ENCODE peak calls at places on chromosomes 5 and 9, in six cellular contexts. N, F, C, V, J and K are unnamed samples.

GRCh38 chr5:168570490-168571328 is 8.5 kb downstream of the PANK3 start:
- DNase-seq in J (no peak), V (no peak), C (no peak), F (no peak), N (no peak), K (no peak)

GRCh38 chr5:113122053-113122452 is 145.5 kb downstream of the DCP2 start:
- DNase-seq in F (no peak), V (no peak), J (no peak), C (peak), N (no peak), K (no peak)

GRCh38 chr5:92177926-92178487 is 794.9 kb upstream of the ARRDC3 start:
- DNase-seq in N (no peak), J (no peak), F (no peak), V (no peak), C (no peak), K (no peak)

GRCh38 chr5:167296680-167297079 is 994.8 kb upstream of the WWC1 start:
- DNase-seq in F (no peak), C (no peak), V (no peak), N (no peak), J (no peak), K (no peak)

GRCh38 chr5:168314735-168315411 is 23.4 kb downstream of the WWC1 start:
- DNase-seq in F (peak), J (no peak), N (no peak), V (no peak), C (peak), K (no peak)

GRCh38 chr5:66241136-66241825 is 97.2 kb downstream of the SREK1 start:
- DNase-seq in N (no peak), J (no peak), V (no peak), C (no peak), F (no peak), K (no peak)

GRCh38 chr5:67301285-67301904 is 104.8 kb upstream of the CD180 start:
- DNase-seq in J (no peak), N (peak), C (peak), V (no peak), F (no peak), K (no peak)

GRCh38 chr5:97854871-97855762 is 672.1 kb upstream of the RIOK2 start:
- DNase-seq in F (no peak), V (peak), N (no peak), J (no peak), C (peak), K (no peak)

GRCh38 chr9:96523429-96523828 is 73.5 kb downstream of the HABP4 start:
- DNase-seq in V (no peak), J (no peak), C (peak), N (no peak), F (no peak), K (no peak)

GRCh38 chr5:149200355-149200754 is 59.1 kb downstream of the ABLIM3 start:
- DNase-seq in J (no peak), F (no peak), C (no peak), V (no peak), N (peak), K (no peak)

GRCh38 chr9:110842976-110843375 is 174.4 kb downstream of the MUSK start:
- DNase-seq in C (peak), V (no peak), F (no peak), J (no peak), N (no peak), K (no peak)

GRCh38 chr5:174589599-174589998 is 134.8 kb upstream of the MSX2 start:
- DNase-seq in N (no peak), V (peak), C (no peak), F (no peak), J (no peak), K (no peak)

GRCh38 chr5:6734781-6735180 is 21.5 kb downstream of the TENT4A start:
- DNase-seq in J (no peak), F (no peak), V (no peak), N (no peak), C (no peak), K (no peak)

GRCh38 chr9:125479846-125480615 is 218.4 kb downstream of the GAPVD1 start:
- DNase-seq in N (no peak), C (no peak), F (no peak), J (no peak), V (no peak), K (no peak)

GRCh38 chr5:167982-168660 is 23.2 kb upstream of the LRRC14B start:
- DNase-seq in J (no peak), V (no peak), N (peak), C (peak), F (no peak), K (no peak)

GRCh38 chr5:169895876-169896275 is 84.4 kb downstream of the INSYN2B start:
- DNase-seq in F (no peak), V (no peak), N (no peak), J (no peak), C (no peak), K (no peak)

GRCh38 chr5:150541895-150542294 is 34.0 kb downstream of the NDST1 start:
- DNase-seq in V (no peak), C (no peak), N (no peak), F (no peak), J (no peak), K (no peak)

GRCh38 chr5:160083501-160083900 is 35.7 kb downstream of the PWWP2A start:
- DNase-seq in F (no peak), C (peak), J (no peak), N (no peak), V (no peak), K (no peak)

GRCh38 chr5:169712428-169712827 is 75.4 kb downstream of the DOCK2 start:
- DNase-seq in F (no peak), C (no peak), J (no peak), V (no peak), N (no peak), K (no peak)

GRCh38 chr5:93845376-93845775 is 104.0 kb upstream of the POU5F2 start:
- DNase-seq in N (no peak), F (no peak), V (no peak), C (no peak), J (no peak), K (no peak)

GRCh38 chr5:14628346-14628745 is 36.2 kb upstream of the OTULIN start:
- DNase-seq in V (peak), F (no peak), C (peak), J (no peak), N (peak), K (peak)

GRCh38 chr9:98255064-98255577 is 328 bp downstream of the TBC1D2 start:
- DNase-seq in J (no peak), N (no peak), V (peak), C (peak), F (no peak), K (no peak)

GRCh38 chr5:59317023-59317771 is 576.3 kb downstream of the PDE4D start:
- DNase-seq in N (peak), J (no peak), V (peak), F (no peak), C (no peak), K (peak)

GRCh38 chr5:59133801-59134261 is 551.0 kb downstream of the RAB3C start:
- DNase-seq in V (no peak), N (no peak), F (no peak), J (no peak), C (peak), K (peak)

GRCh38 chr9:15720861-15721260 is 168.0 kb downstream of the CCDC171 start:
- DNase-seq in J (no peak), C (no peak), N (no peak), V (no peak), F (no peak), K (no peak)

GRCh38 chr9:114804504-114804903 is 1.3 kb downstream of the TNFSF15 start:
- DNase-seq in N (peak), V (no peak), J (no peak), C (peak), F (peak), K (no peak)

GRCh38 chr5:9562101-9562500 is 16.2 kb upstream of the SEMA5A start:
- DNase-seq in C (no peak), J (no peak), V (no peak), N (no peak), F (no peak), K (no peak)

GRCh38 chr5:177426566-177427210 is at the start of gene GRK6:
- DNase-seq in C (no peak), V (no peak), F (no peak), J (no peak), N (no peak), K (no peak)

GRCh38 chr9:83280790-83281189 is 217.8 kb upstream of the RASEF start:
- DNase-seq in N (peak), F (no peak), V (no peak), J (no peak), C (no peak), K (no peak)

GRCh38 chr5:142915840-142916424 is 145.8 kb downstream of the ARHGAP26 start:
- DNase-seq in N (no peak), V (peak), J (peak), C (no peak), F (no peak), K (no peak)

GRCh38 chr5:153267506-153267905 is 223.0 kb upstream of the GRIA1 start:
- DNase-seq in N (no peak), C (no peak), J (no peak), V (no peak), F (no peak), K (no peak)

GRCh38 chr9:136528716-136529341 is 17.0 kb downstream of the NOTCH1 start:
- DNase-seq in V (no peak), J (no peak), F (no peak), N (no peak), C (no peak), K (no peak)

GRCh38 chr9:136526625-136527066 is 19.2 kb downstream of the NOTCH1 start:
- DNase-seq in C (no peak), N (no peak), V (peak), F (no peak), J (no peak), K (no peak)

GRCh38 chr9:136525841-136526499 is 19.9 kb downstream of the NOTCH1 start:
- DNase-seq in N (no peak), C (no peak), V (peak), J (no peak), F (no peak), K (no peak)

GRCh38 chr9:136527721-136528710 is 17.8 kb downstream of the NOTCH1 start:
- DNase-seq in N (no peak), C (no peak), V (peak), J (no peak), F (no peak), K (no peak)

DNA sequence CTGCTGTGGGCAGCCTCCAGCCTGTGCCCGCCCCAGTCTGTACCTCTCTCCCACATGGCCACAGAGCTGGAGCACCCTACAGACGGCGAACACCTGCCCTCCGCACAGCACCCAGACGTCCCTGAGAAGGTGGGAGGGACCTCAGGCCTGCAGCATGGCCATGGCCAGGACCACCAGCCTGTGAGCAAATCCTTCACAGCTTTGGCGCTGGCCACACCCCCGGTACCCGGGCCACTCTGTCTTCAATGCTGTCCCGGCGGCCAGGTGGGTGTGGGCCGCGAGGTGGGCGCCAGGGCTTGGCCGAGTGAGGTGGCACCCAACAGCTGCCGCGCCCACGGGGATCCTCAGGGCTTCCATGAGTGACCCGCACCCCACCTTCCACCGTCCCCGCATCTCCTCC is 18.7 kb downstream of the NOTCH1 start:
- DNase-seq in N (no peak), J (no peak), F (no peak), V (no peak), C (no peak), K (no peak)
- H3K9ac ChIP-seq in N (no peak), J (no peak), F (no peak), V (no peak), C (no peak), K (no peak)

DNA sequence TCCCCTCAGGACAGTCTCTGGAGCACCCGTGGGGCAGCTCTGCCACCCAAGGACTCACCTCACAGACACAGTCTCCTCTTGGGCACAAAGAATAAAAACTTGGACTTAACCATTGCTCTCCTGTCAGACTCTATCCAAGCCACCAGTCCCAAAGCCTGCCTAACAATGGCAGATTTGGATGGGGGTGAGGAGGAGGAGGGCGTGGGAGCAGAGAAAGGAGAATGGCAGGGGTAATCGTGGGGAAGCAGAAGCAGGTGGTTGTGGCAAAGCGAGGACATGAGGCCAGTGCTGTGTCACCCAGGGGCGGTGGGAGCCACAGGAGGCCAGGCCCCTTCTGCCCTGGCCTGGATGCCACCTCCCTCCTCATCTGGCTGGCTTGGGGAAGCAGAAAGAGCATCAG is 5.5 kb upstream of the FAM163B start:
- DNase-seq in V (no peak), C (no peak), J (no peak), N (no peak), F (no peak), K (no peak)
- TF ChIP-seq EZH2 in V (no peak), C (no peak), J (no peak), N (no peak), F (no peak), K (no peak)

GRCh38 chr9:100099722-100100042 is 639 bp downstream of the INVS start:
- DNase-seq in J (no peak), N (no peak), F (peak), V (peak), C (no peak), K (no peak)
- H3K9ac ChIP-seq in J (peak), N (peak), F (peak), V (peak), C (peak), K (peak)

DNA sequence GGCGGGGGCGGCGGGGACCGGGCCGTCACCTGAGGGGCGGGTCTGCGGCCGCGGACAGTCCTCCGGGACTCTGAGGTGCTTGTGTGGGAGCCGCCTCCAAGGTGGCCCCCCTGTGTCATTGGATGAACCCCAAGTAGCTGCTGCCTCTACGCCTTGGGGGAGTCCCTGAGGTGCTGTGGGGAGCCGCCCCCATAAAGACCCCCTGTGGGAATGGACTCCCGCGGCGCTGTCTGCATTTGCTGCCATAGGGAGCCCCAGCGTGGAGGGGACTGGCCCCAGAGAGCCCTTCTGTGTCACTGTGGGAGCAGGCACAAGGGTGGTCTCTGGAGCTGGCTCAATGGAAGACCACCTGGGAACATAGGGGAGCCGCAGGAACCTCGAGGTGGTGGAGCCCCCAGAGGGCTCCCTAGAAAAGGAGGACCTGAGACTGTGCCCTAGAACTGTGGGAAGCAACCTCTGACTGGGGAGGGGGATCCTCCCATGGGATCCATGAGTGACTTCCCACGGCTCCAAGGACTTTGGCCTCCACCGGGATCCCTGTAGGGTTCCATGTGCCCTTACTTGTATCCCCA is 412 bp downstream of the PHF24 start:
- DNase-seq in V (no peak), C (no peak), N (no peak), F (no peak), J (no peak), K (no peak)
- TF ChIP-seq EZH2 in V (peak), C (no peak), N (peak), F (no peak), J (no peak), K (no peak)

GRCh38 chr5:124592891-124593290 is 153.5 kb downstream of the ZNF608 start:
- DNase-seq in J (no peak), F (no peak), N (no peak), C (no peak), V (no peak), K (no peak)

GRCh38 chr5:124593952-124594351 is 152.5 kb downstream of the ZNF608 start:
- DNase-seq in C (no peak), J (no peak), N (no peak), F (no peak), V (no peak), K (no peak)

GRCh38 chr5:124591583-124591982 is 154.9 kb downstream of the ZNF608 start:
- DNase-seq in V (no peak), C (no peak), F (no peak), J (no peak), N (no peak), K (no peak)

GRCh38 chr5:124599048-124599973 is 147.1 kb downstream of the ZNF608 start:
- DNase-seq in C (peak), N (peak), F (no peak), J (peak), V (no peak), K (no peak)

GRCh38 chr5:124596595-124597388 is 149.6 kb downstream of the ZNF608 start:
- DNase-seq in V (no peak), N (peak), C (peak), J (no peak), F (peak), K (no peak)
- H3K9ac ChIP-seq in V (no peak), N (peak), C (no peak), J (no peak), F (no peak), K (no peak)

GRCh38 chr5:135533794-135534193 is 2.0 kb downstream of the NEUROG1 start:
- DNase-seq in V (peak), F (no peak), C (no peak), N (no peak), J (no peak), K (no peak)

GRCh38 chr5:135535820-135536801 is at the start of gene NEUROG1:
- DNase-seq in C (no peak), J (no peak), N (no peak), F (no peak), V (peak), K (no peak)

GRCh38 chr5:135535420-135535819 is 344 bp downstream of the NEUROG1 start:
- DNase-seq in V (no peak), N (no peak), J (no peak), C (no peak), F (no peak), K (no peak)

GRCh38 chr5:135533346-135533745 is 2.4 kb downstream of the NEUROG1 start:
- DNase-seq in C (no peak), N (no peak), F (no peak), J (no peak), V (no peak), K (no peak)

GRCh38 chr5:135534609-135535419 is 950 bp downstream of the NEUROG1 start:
- DNase-seq in F (no peak), J (no peak), C (no peak), V (peak), N (no peak), K (no peak)
- TF ChIP-seq EZH2 in F (no peak), J (no peak), C (peak), V (peak), N (peak), K (no peak)